ENCODE peak calls at places on chromosome 16, in seven cellular contexts. G is GM12878, X is SK-N-SH, P is H1, R is HepG2, U is K562, F is HCT116. S is an unnamed sample.

GRCh38 chr16:75064403-75065148 is 52.0 kb downstream of the LDHD start:
- DNase-seq in R (peak; percentile 83), U (no peak), G (no peak), P (no peak), X (no peak), F (no peak), S (peak; percentile 43)

GRCh38 chr16:8703693-8704092 is 29.3 kb downstream of the ABAT start:
- DNase-seq in R (no peak), G (no peak), P (no peak), U (no peak), X (no peak), F (no peak), S (no peak)

GRCh38 chr16:530111-530817 is 2.8 kb downstream of the CAPN15 start:
- DNase-seq in G (no peak), X (no peak), P (no peak), R (no peak), U (no peak), F (no peak), S (no peak)

GRCh38 chr16:31010539-31010938 is at the start of gene STX1B:
- DNase-seq in F (no peak), G (no peak), U (peak; percentile 79), X (peak; percentile 100), P (peak; percentile 87), R (no peak), S (no peak)

GRCh38 chr16:11833951-11834695 is 17.2 kb downstream of the RSL1D1 start:
- DNase-seq in F (no peak), X (no peak), G (no peak), R (peak; percentile 84), U (no peak), P (no peak), S (no peak)

GRCh38 chr16:53888222-53888621 is 184.3 kb downstream of the FTO start:
- DNase-seq in U (no peak), G (no peak), F (no peak), X (no peak), R (no peak), P (no peak), S (no peak)

GRCh38 chr16:1907226-1907849 is 10.9 kb downstream of the HS3ST6 start:
- DNase-seq in R (no peak), X (peak; percentile 35), G (no peak), U (no peak), P (no peak), F (no peak), S (no peak)

GRCh38 chr16:31090540-31090939 is 1.8 kb upstream of the PRSS53 start:
- DNase-seq in X (no peak), P (no peak), U (no peak), G (no peak), F (no peak), R (no peak), S (no peak)

GRCh38 chr16:11497851-11498289 is 88.8 kb downstream of the LITAF start:
- DNase-seq in X (no peak), P (no peak), G (no peak), F (peak; percentile 92), U (no peak), R (peak; percentile 75), S (peak; percentile 62)

DNA sequence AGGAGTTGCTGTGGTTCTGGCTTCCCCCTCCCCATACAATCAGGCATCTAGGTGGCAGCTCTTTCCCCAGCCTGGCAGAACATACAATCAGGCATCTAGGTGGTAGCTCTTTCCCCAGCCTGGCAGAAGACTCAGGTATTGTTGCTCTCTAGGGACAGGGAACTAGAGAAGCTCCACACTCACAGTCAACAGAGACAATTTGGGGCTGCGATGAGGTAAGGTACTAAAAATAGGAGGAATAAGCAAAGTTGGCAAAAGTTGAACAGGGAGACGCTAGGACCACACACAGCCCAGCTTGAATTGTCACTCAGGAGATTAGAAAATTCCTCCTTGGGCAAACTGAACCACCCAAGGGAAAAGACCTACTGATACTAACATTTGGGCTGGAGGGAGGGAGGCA is 315.5 kb upstream of the CDH5 start:
- DNase-seq in F (no peak), P (no peak), R (no peak), X (no peak), U (no peak), G (no peak), S (no peak)
- TF ChIP-seq JUND in F (no peak), P (no peak), R (no peak), X (no peak), U (no peak), G (no peak), S (no peak)

DNA sequence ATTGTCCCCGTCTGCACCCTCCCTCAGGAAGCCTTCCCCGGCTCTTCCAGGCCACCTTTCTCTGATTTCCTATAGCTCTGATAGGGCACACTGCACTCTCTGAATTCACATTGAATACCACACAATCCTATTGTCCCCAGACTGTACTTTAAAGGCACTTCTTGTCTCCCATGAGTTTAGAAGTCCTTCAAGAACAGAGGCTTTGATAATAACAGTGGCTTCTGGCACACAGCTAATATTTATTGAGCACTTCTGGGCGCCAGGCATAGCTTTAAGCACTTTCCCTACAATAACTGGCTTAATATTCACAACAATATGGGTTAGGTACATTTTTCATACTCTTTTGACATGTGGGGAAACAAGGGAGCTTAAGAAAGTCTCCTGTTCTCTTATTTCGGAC is 169.7 kb upstream of the IRX6 start:
- DNase-seq in U (no peak), P (no peak), G (no peak), X (no peak), F (no peak), R (no peak), S (no peak)
- TF ChIP-seq JUND in U (no peak), P (no peak), G (no peak), X (no peak), F (no peak), R (no peak), S (no peak)

DNA sequence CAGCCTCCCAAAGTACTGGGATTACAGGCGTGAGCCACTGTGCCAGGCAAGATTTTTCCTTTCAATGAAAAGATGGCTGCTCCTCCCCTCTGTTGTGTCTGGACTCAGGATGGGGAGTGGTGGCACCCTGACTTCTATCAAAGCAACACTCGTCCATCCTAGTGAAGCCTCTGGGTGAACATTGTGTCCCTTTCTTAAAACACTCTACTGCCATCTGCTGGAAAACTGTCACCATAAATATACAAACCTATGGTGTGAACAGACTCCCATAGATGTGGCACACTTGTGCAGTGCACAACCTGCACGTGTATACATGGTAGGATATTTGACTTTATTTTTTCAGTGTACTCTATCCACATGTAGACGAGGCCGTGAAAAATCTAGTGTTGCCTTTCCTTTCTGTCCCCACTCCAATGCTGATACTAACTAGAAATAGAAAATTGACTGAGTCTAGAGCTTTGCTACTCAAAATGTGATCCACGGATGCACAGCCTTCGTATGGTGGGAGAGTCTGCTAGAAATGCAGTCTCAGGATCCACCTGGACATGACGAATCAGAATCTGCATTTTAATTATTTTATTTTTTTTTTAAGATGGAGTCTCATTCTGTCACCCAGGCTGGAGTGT is 55.9 kb upstream of the PLCG2 start:
- DNase-seq in G (peak; percentile 62), U (peak; percentile 60), X (peak; percentile 83), R (peak; percentile 86), F (peak; percentile 92), P (no peak), S (peak; percentile 91)
- TF ChIP-seq JUND in G (no peak), U (peak; percentile 7), X (no peak), R (no peak), F (no peak), P (no peak), S (no peak)

GRCh38 chr16:25716186-25716585 is 24.4 kb downstream of the HS3ST4 start:
- DNase-seq in X (no peak), P (no peak), U (no peak), R (no peak), G (no peak), F (no peak), S (no peak)

GRCh38 chr16:25707982-25708583 is 16.3 kb downstream of the HS3ST4 start:
- DNase-seq in X (peak; percentile 33), P (peak; percentile 55), F (peak; percentile 18), G (no peak), R (peak; percentile 53), U (peak; percentile 64), S (peak; percentile 12)

GRCh38 chr16:25709182-25709581 is 17.4 kb downstream of the HS3ST4 start:
- DNase-seq in X (no peak), R (no peak), P (no peak), G (no peak), U (no peak), F (no peak), S (no peak)

DNA sequence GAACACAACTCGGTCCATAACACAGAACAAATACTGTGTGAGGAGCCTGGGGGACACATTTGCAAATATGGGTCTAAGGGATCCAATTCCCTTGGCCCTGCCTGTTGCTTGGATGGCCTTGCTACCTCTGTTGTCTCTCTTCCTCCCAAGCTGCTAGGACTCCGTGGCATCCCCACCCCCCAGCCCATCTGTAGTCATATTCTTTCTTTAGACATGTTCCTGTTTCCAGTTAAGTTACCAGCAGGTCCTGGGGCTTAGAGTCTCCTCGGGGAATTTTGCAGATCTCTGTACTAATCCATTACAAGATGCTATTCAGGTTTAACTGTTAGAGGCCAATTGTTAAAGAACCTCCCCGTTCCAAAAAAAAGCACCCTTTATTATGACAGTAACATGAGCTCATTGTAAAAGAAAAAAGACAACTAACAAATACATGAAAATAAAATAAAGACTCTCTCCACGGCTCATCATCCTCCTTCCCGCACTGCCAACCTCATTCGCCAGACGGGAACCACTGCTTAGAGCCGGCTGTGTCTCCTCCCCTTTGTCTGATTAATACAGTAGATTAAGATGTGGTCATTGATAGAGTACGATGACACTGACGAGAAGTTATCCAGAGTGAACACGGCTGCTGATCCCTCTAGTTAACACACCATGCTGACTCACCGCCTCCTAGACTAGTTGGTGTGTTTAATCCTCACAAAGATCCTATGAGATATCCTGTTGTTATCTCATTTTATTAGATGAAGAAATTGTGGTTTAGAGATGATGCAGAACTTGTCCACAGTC is 22.2 kb downstream of the HS3ST4 start:
- DNase-seq in R (no peak), P (no peak), F (no peak), X (no peak), U (no peak), G (no peak), S (no peak)
- TF ChIP-seq JUND in R (no peak), P (no peak), F (no peak), X (peak; percentile 6), U (no peak), G (no peak), S (no peak)

S was measured in T47D.